ENCODE peak calls at places on chromosome 15, in seven cellular contexts. D is psoas muscle, P is aorta, V is stomach, H is sigmoid colon, J is neural progenitor cell, Z is H1. Y is an unnamed sample.
A peak's percentile ranks its signal among the peaks of the same experiment; 100 is the strongest.

GRCh38 chr15:82231842-82232241 is 30.7 kb downstream of the EFL1 start:
- DNase-seq in H (no peak), Z (no peak), D (no peak), J (peak; percentile 4), P (no peak), V (no peak), Y (peak; percentile 55)

GRCh38 chr15:39472661-39473657 is 107.9 kb upstream of the THBS1 start:
- DNase-seq in J (no peak), Z (no peak), H (peak; percentile 99), V (peak; percentile 58), P (peak; percentile 93), D (peak; percentile 85), Y (peak; percentile 21)

GRCh38 chr15:38217788-38218609 is 34.6 kb upstream of the SPRED1 start:
- DNase-seq in D (no peak), V (no peak), Z (no peak), J (no peak), H (no peak), P (no peak), Y (no peak)

GRCh38 chr15:90232196-90232595 is 1.5 kb downstream of the CIB1 start:
- DNase-seq in V (no peak), Z (no peak), J (no peak), P (no peak), H (no peak), D (no peak), Y (no peak)

GRCh38 chr15:94236638-94237037 is 5.3 kb downstream of the MCTP2 start:
- DNase-seq in J (no peak), H (no peak), V (no peak), P (no peak), D (no peak), Z (no peak), Y (no peak)

GRCh38 chr15:31277335-31278055 is 49.1 kb upstream of the KLF13 start:
- DNase-seq in H (peak; percentile 42), P (no peak), D (peak; percentile 25), V (peak; percentile 14), J (no peak), Z (no peak), Y (no peak)

GRCh38 chr15:96333194-96334016 is 2.9 kb downstream of the NR2F2 start:
- DNase-seq in J (peak; percentile 62), H (peak; percentile 77), V (no peak), Z (no peak), D (peak; percentile 78), P (peak; percentile 83), Y (peak; percentile 45)

GRCh38 chr15:49179433-49180190 is 9.6 kb downstream of the GALK2 start:
- DNase-seq in H (no peak), P (no peak), Z (no peak), D (no peak), J (no peak), V (no peak), Y (no peak)

GRCh38 chr15:75861750-75862402 is 18.6 kb downstream of the UBE2Q2 start:
- DNase-seq in P (no peak), D (no peak), V (no peak), H (no peak), Z (no peak), J (no peak), Y (no peak)

GRCh38 chr15:36161108-36161507 is 418.3 kb upstream of the CDIN1 start:
- DNase-seq in Z (no peak), D (no peak), P (no peak), H (no peak), J (no peak), V (no peak), Y (no peak)

GRCh38 chr15:70526221-70526973 is 237.0 kb downstream of the UACA start:
- DNase-seq in V (no peak), Z (no peak), H (no peak), P (no peak), J (no peak), D (no peak), Y (peak; percentile 79)

GRCh38 chr15:75403892-75404291 is 35.5 kb upstream of the MAN2C1 start:
- DNase-seq in H (no peak), J (no peak), Z (no peak), D (no peak), V (no peak), P (no peak), Y (no peak)

GRCh38 chr15:31463521-31464102 is 137.0 kb downstream of the KLF13 start:
- DNase-seq in Z (no peak), P (no peak), J (no peak), D (no peak), H (no peak), V (peak; percentile 10), Y (peak; percentile 48)

GRCh38 chr15:25171856-25172687 is 217.3 kb downstream of the SNRPN start:
- DNase-seq in J (no peak), P (peak; percentile 59), Z (no peak), H (peak; percentile 50), V (no peak), D (peak; percentile 28), Y (no peak)

GRCh38 chr15:51094606-51095569 is at the start of gene TNFAIP8L3:
- DNase-seq in P (peak; percentile 89), Z (no peak), V (no peak), J (peak; percentile 65), H (no peak), D (peak; percentile 50), Y (no peak)

GRCh38 chr15:39553947-39554731 is 26.7 kb upstream of the THBS1 start:
- DNase-seq in V (no peak), J (no peak), D (no peak), H (peak; percentile 85), P (no peak), Z (no peak), Y (no peak)

GRCh38 chr15:66483131-66483566 is 14.4 kb downstream of the SNAPC5 start:
- DNase-seq in J (no peak), D (peak; percentile 56), P (no peak), Z (no peak), H (no peak), V (no peak), Y (no peak)

GRCh38 chr15:41607033-41607432 is 48.0 kb downstream of the TYRO3 start:
- DNase-seq in H (no peak), J (no peak), P (no peak), Z (no peak), D (no peak), V (no peak), Y (no peak)

GRCh38 chr15:55108858-55109518 is 87.8 kb downstream of the RSL24D1 start:
- DNase-seq in V (peak; percentile 65), J (peak; percentile 56), Z (peak; percentile 39), D (peak; percentile 71), P (peak; percentile 86), H (peak; percentile 67), Y (peak; percentile 48)

GRCh38 chr15:59199775-59200465 is 6.7 kb upstream of the LDHAL6B start:
- DNase-seq in J (no peak), Z (no peak), V (no peak), D (no peak), H (no peak), P (no peak), Y (no peak)

GRCh38 chr15:64024172-64025050 is 21.9 kb downstream of the DAPK2 start:
- DNase-seq in J (no peak), D (no peak), P (no peak), V (no peak), H (no peak), Z (no peak), Y (peak; percentile 60)

GRCh38 chr15:99130314-99130713 is 25.4 kb downstream of the SYNM start:
- DNase-seq in P (no peak), D (no peak), H (no peak), J (no peak), Z (no peak), V (no peak), Y (peak; percentile 55)

GRCh38 chr15:27133244-27133643 is 162.3 kb downstream of the GABRG3 start:
- DNase-seq in Z (no peak), D (no peak), V (no peak), P (no peak), J (no peak), H (no peak), Y (no peak)

GRCh38 chr15:24675332-24676144 is at the start of gene NPAP1:
- DNase-seq in Z (no peak), P (no peak), J (no peak), H (no peak), D (no peak), V (no peak), Y (no peak)

GRCh38 chr15:81151389-81151788 is 17.3 kb downstream of the CFAP161 start:
- DNase-seq in H (no peak), V (no peak), P (no peak), J (no peak), D (no peak), Z (no peak), Y (no peak)
- H3K27ac ChIP-seq in H (no peak overlapping the region), V (no peak overlapping the region), P (no peak overlapping the region), J (no peak overlapping the region), D (no peak overlapping the region), Z (no peak overlapping the region), Y (no peak overlapping the region)

GRCh38 chr15:29853211-29853987 is 31.1 kb upstream of the TJP1 start:
- DNase-seq in V (no peak), D (no peak), P (no peak), H (no peak), Z (no peak), J (no peak), Y (no peak)
- H3K4me1 ChIP-seq in V (no peaks in the 10 kb centered on the region), D (no peaks in the 10 kb centered on the region), P (no peaks in the 10 kb centered on the region), H (no peaks in the 10 kb centered on the region), Z (no peaks in the 10 kb centered on the region), J (no peaks in the 10 kb centered on the region), Y (no peaks in the 10 kb centered on the region)

DNA sequence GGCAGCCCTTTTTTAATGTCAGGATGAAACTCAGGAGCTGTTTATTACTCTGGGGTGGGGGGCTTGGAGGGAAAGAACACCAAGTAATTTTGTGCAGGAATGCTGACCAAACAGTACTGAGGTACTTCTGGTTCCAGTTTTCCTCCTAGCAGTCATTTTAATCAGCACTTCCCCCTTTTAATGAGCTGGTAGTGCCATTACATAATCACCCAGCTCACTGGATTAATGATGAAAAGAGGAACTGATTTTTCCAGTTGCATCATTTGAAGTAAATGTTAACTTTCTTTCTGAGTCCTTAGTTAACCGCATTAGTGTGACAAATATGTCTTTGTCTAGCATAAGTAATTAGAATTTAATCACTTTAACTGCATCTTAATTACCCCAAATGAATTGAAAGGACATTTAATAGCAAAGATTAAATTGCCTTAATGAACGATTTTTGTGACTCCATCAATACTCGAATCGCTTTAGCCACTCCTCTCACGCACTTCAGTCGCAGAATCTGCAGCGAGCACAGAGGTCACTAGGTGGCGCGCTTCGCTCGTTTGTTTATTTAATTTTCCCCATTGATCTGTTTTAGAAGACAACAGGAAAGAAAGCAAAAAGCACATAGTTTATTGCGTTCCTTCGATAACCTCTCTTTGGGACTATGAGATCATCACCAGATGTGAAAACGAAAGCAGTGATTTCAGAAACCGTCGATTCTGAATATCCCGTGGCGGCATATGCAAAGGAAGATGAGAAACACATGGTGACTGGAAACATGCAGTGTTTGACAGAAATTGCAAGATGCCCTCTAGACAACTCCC is 9.8 kb downstream of the ONECUT1 start:
- DNase-seq in H (no peak), J (peak; percentile 73), V (peak; percentile 66), P (no peak), D (peak; percentile 76), Z (no peak), Y (peak; percentile 60)
- H3K27me3 ChIP-seq in H (peaks cover 38% of the 10 kb centered on the region), J (peaks cover 53% of the 10 kb centered on the region), V (peaks cover 100% of the 10 kb centered on the region), P (no peaks in the 10 kb centered on the region), D (peaks cover 91% of the 10 kb centered on the region), Z (peaks cover 33% of the 10 kb centered on the region), Y (peaks cover 29% of the 10 kb centered on the region)

GRCh38 chr15:85625431-85625830 is 169.3 kb downstream of the KLHL25 start:
- DNase-seq in Z (no peak), D (no peak), V (no peak), H (no peak), P (no peak), J (no peak), Y (no peak)
- H3K27ac ChIP-seq in Z (no peak overlapping the region), D (peak overlapping the region; percentile 87), V (peak overlapping the region; percentile 66), H (peak overlapping the region; percentile 26), P (peak overlapping the region; percentile 54), J (no peak overlapping the region), Y (peak overlapping the region; percentile 94)